ENCODE peak calls at places on chromosomes 4 and X, in ten cellular contexts. One of them, this sample, is unnamed.
A peak's percentile ranks its signal among the peaks of the same experiment; 100 is the strongest.

GRCh38 chr4:181807771-181808170 is 435.4 kb upstream of the TENM3 start:
- DNase-seq in GM12878: no peak
- DNase-seq in H1: no peak
- DNase-seq in upper lobe of left lung: no peak
- DNase-seq in HepG2: no peak
- DNase-seq in K562: no peak
- DNase-seq in stomach: no peak
- DNase-seq in sigmoid colon: no peak
- DNase-seq in transverse colon: no peak
- DNase-seq in suprapubic skin: no peak
- DNase-seq in this sample: no peak

GRCh38 chr4:47930971-47931804 is 16.8 kb upstream of the NFXL1 start:
- DNase-seq in GM12878: no peak
- DNase-seq in K562: no peak
- DNase-seq in sigmoid colon: no peak
- DNase-seq in upper lobe of left lung: no peak
- DNase-seq in transverse colon: no peak
- DNase-seq in H1: no peak
- DNase-seq in suprapubic skin: no peak
- DNase-seq in stomach: no peak
- DNase-seq in HepG2: no peak
- DNase-seq in this sample: no peak

GRCh38 chr4:26238782-26239647 is 81.8 kb upstream of the RBPJ start:
- DNase-seq in upper lobe of left lung: no peak
- DNase-seq in H1: no peak
- DNase-seq in stomach: no peak
- DNase-seq in HepG2: peak; percentile 8
- DNase-seq in sigmoid colon: no peak
- DNase-seq in GM12878: no peak
- DNase-seq in transverse colon: no peak
- DNase-seq in K562: no peak
- DNase-seq in suprapubic skin: no peak
- DNase-seq in this sample: peak; percentile 85

GRCh38 chrX:132181364-132181763 is 37.9 kb downstream of the RAP2C start:
- DNase-seq in transverse colon: peak; percentile 8
- DNase-seq in suprapubic skin: peak; percentile 65
- DNase-seq in K562: no peak
- DNase-seq in GM12878: no peak
- DNase-seq in H1: no peak
- DNase-seq in sigmoid colon: no peak
- DNase-seq in upper lobe of left lung: no peak
- DNase-seq in stomach: peak; percentile 26
- DNase-seq in HepG2: no peak
- DNase-seq in this sample: no peak

GRCh38 chr4:93313207-93313606 is 515.3 kb upstream of the ATOH1 start:
- DNase-seq in H1: no peak
- DNase-seq in sigmoid colon: no peak
- DNase-seq in HepG2: no peak
- DNase-seq in suprapubic skin: no peak
- DNase-seq in transverse colon: no peak
- DNase-seq in upper lobe of left lung: no peak
- DNase-seq in K562: no peak
- DNase-seq in GM12878: no peak
- DNase-seq in stomach: no peak
- DNase-seq in this sample: no peak

GRCh38 chrX:45479196-45479834 is 278.6 kb upstream of the DIPK2B start:
- DNase-seq in HepG2: no peak
- DNase-seq in H1: no peak
- DNase-seq in sigmoid colon: no peak
- DNase-seq in GM12878: no peak
- DNase-seq in stomach: no peak
- DNase-seq in K562: no peak
- DNase-seq in transverse colon: no peak
- DNase-seq in upper lobe of left lung: no peak
- DNase-seq in suprapubic skin: no peak
- DNase-seq in this sample: no peak

GRCh38 chrX:28391528-28391927 is 195.7 kb upstream of the IL1RAPL1 start:
- DNase-seq in GM12878: no peak
- DNase-seq in H1: no peak
- DNase-seq in transverse colon: no peak
- DNase-seq in K562: no peak
- DNase-seq in sigmoid colon: no peak
- DNase-seq in HepG2: no peak
- DNase-seq in upper lobe of left lung: no peak
- DNase-seq in stomach: no peak
- DNase-seq in suprapubic skin: no peak
- DNase-seq in this sample: no peak

GRCh38 chrX:50067435-50068292 is 133.1 kb downstream of the AKAP4 start:
- DNase-seq in H1: peak; percentile 51
- DNase-seq in upper lobe of left lung: no peak
- DNase-seq in transverse colon: peak; percentile 46
- DNase-seq in K562: no peak
- DNase-seq in suprapubic skin: no peak
- DNase-seq in sigmoid colon: no peak
- DNase-seq in stomach: no peak
- DNase-seq in GM12878: no peak
- DNase-seq in HepG2: peak; percentile 66
- DNase-seq in this sample: no peak

GRCh38 chrX:11558972-11559371 is 106.7 kb downstream of the ARHGAP6 start:
- DNase-seq in H1: peak; percentile 43
- DNase-seq in upper lobe of left lung: no peak
- DNase-seq in suprapubic skin: no peak
- DNase-seq in K562: peak; percentile 61
- DNase-seq in transverse colon: peak; percentile 12
- DNase-seq in HepG2: peak; percentile 24
- DNase-seq in GM12878: no peak
- DNase-seq in stomach: peak; percentile 29
- DNase-seq in sigmoid colon: no peak
- DNase-seq in this sample: no peak

GRCh38 chr4:1748465-1748995 is 27.2 kb downstream of the TACC3 start:
- DNase-seq in HepG2: peak; percentile 59
- DNase-seq in stomach: peak; percentile 83
- DNase-seq in suprapubic skin: no peak
- DNase-seq in GM12878: no peak
- DNase-seq in H1: peak; percentile 96
- DNase-seq in sigmoid colon: peak; percentile 78
- DNase-seq in upper lobe of left lung: peak; percentile 91
- DNase-seq in transverse colon: peak; percentile 81
- DNase-seq in K562: peak; percentile 92
- DNase-seq in this sample: no peak
- TF ChIP-seq EP300 in HepG2: no peak
- TF ChIP-seq EP300 in stomach: no peak
- TF ChIP-seq EP300 in suprapubic skin: no peak
- TF ChIP-seq EP300 in GM12878: no peak
- TF ChIP-seq EP300 in H1: no peak
- TF ChIP-seq EP300 in sigmoid colon: no peak
- TF ChIP-seq EP300 in upper lobe of left lung: no peak
- TF ChIP-seq EP300 in transverse colon: no peak
- TF ChIP-seq EP300 in K562: no peak
- TF ChIP-seq EP300 in this sample: no peak

GRCh38 chr4:1167244-1167949 is 5.0 kb downstream of the SPON2 start:
- DNase-seq in upper lobe of left lung: peak; percentile 92
- DNase-seq in transverse colon: peak; percentile 92
- DNase-seq in stomach: peak; percentile 83
- DNase-seq in sigmoid colon: peak; percentile 92
- DNase-seq in suprapubic skin: no peak
- DNase-seq in K562: peak; percentile 82
- DNase-seq in H1: peak; percentile 90
- DNase-seq in HepG2: peak; percentile 24
- DNase-seq in GM12878: peak; percentile 91
- DNase-seq in this sample: peak; percentile 93

GRCh38 chr4:1169691-1170096 is 2.7 kb downstream of the SPON2 start:
- DNase-seq in transverse colon: no peak
- DNase-seq in suprapubic skin: no peak
- DNase-seq in stomach: no peak
- DNase-seq in sigmoid colon: peak; percentile 59
- DNase-seq in H1: no peak
- DNase-seq in K562: no peak
- DNase-seq in upper lobe of left lung: peak; percentile 77
- DNase-seq in GM12878: no peak
- DNase-seq in HepG2: no peak
- DNase-seq in this sample: peak; percentile 87

GRCh38 chr4:1169171-1169671 is 3.2 kb downstream of the SPON2 start:
- DNase-seq in stomach: no peak
- DNase-seq in suprapubic skin: no peak
- DNase-seq in GM12878: no peak
- DNase-seq in transverse colon: no peak
- DNase-seq in K562: no peak
- DNase-seq in upper lobe of left lung: peak; percentile 59
- DNase-seq in HepG2: no peak
- DNase-seq in H1: no peak
- DNase-seq in sigmoid colon: no peak
- DNase-seq in this sample: peak; percentile 90

GRCh38 chr4:1166509-1167243 is 5.7 kb downstream of the SPON2 start:
- DNase-seq in transverse colon: no peak
- DNase-seq in HepG2: no peak
- DNase-seq in stomach: no peak
- DNase-seq in H1: no peak
- DNase-seq in upper lobe of left lung: peak; percentile 61
- DNase-seq in GM12878: no peak
- DNase-seq in sigmoid colon: no peak
- DNase-seq in suprapubic skin: no peak
- DNase-seq in K562: no peak
- DNase-seq in this sample: peak; percentile 89

DNA sequence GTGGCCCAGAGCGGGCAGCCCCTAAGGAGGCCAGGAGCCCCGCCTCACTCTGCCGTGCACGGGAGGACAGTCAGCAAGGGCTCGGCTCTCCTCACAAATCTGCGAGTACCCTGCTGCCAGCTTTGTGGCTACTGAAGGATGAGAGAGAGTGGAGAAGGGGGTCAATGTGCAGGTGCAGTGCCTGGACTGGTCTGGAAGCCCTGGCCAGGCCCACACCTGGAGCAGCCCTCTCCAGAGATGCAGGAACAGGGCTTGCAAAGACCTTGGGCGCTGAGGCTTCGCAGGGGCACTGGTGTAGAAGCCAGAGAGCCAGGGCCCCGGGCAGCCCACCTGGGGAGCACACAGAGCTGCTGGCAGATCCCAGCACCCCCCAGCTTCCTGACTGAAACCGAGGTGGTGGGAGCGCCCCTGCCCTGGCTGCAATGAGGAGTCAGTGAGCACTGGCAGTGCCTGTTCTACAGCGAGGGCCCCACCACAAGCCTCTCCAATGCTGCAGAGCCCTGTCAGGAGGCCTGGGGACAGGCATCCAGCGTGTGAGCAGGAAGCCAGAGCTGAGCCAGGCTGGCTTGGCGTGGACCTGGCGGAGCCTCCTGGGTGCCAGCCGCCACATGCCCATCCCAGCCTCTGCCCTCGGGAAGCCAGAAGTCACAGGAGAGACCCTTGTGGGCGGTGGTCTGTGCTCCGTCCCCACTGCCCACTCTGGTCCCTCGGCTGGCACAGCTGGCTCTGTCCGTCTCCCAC is 3.9 kb downstream of the SPON2 start:
- DNase-seq in K562: no peak
- DNase-seq in suprapubic skin: no peak
- DNase-seq in sigmoid colon: no peak
- DNase-seq in upper lobe of left lung: peak; percentile 75
- DNase-seq in GM12878: no peak
- DNase-seq in stomach: no peak
- DNase-seq in transverse colon: no peak
- DNase-seq in HepG2: no peak
- DNase-seq in H1: no peak
- DNase-seq in this sample: peak; percentile 89
- TF ChIP-seq POLR2AphosphoS5 in K562: no peak
- TF ChIP-seq POLR2AphosphoS5 in suprapubic skin: no peak
- TF ChIP-seq POLR2AphosphoS5 in sigmoid colon: no peak
- TF ChIP-seq POLR2AphosphoS5 in upper lobe of left lung: no peak
- TF ChIP-seq POLR2AphosphoS5 in GM12878: no peak
- TF ChIP-seq POLR2AphosphoS5 in stomach: no peak
- TF ChIP-seq POLR2AphosphoS5 in transverse colon: no peak
- TF ChIP-seq POLR2AphosphoS5 in HepG2: no peak
- TF ChIP-seq POLR2AphosphoS5 in H1: no peak
- TF ChIP-seq POLR2AphosphoS5 in this sample: no peak

DNA sequence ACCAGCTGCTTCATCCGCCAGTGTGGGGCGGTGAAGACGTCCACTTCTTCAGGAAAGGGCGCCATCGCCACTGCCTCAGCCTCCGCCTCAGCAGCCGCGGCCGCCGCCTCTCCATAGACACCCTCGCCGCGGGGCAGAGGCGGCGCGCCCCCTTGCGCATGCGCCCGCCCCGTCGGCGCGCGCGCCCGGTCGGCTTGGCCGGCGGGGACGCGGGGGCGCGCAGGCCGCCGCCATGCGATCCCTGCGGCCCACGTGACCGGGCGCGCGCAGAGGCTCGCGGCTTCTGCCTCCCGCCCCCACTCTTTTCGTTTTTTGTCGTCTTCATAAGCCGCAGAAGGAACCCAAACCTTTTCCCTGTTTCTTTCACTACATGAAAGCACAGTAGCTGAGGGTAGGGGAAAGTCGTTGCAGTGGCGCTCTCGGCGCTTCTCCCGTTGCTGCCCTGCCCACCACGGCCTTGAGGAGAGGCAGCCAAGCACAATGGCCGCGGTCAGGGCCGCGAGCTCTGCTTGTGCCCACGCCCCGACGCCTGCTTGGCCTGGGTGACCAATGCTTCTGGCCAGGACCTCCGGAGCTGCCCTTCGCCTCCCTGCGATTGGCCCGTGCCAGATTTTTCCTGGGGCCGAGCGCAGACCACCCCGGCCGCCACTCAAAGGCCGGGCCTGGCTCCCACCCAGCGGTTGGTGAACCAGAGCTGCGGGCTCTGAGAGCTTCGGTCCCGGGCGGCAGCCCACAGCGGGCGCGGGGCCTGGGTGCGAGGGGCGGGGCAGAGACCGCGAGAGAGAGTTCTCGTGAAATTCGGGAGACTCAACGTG is at the start of gene FBXL5:
- DNase-seq in GM12878: peak; percentile 36
- DNase-seq in transverse colon: peak; percentile 83
- DNase-seq in H1: peak; percentile 82
- DNase-seq in suprapubic skin: peak; percentile 86
- DNase-seq in stomach: peak; percentile 84
- DNase-seq in upper lobe of left lung: peak; percentile 97
- DNase-seq in sigmoid colon: peak; percentile 87
- DNase-seq in K562: peak; percentile 95
- DNase-seq in HepG2: peak; percentile 56
- DNase-seq in this sample: peak; percentile 93
- TF ChIP-seq POLR2A in GM12878: peak; percentile 88
- TF ChIP-seq POLR2A in transverse colon: peak; percentile 84
- TF ChIP-seq POLR2A in H1: no peak
- TF ChIP-seq POLR2A in suprapubic skin: peak; percentile 87
- TF ChIP-seq POLR2A in stomach: peak; percentile 47
- TF ChIP-seq POLR2A in upper lobe of left lung: peak; percentile 95
- TF ChIP-seq POLR2A in sigmoid colon: peak; percentile 53
- TF ChIP-seq POLR2A in K562: peak; percentile 78
- TF ChIP-seq POLR2A in HepG2: peak; percentile 91
- TF ChIP-seq POLR2A in this sample: no peak

DNA sequence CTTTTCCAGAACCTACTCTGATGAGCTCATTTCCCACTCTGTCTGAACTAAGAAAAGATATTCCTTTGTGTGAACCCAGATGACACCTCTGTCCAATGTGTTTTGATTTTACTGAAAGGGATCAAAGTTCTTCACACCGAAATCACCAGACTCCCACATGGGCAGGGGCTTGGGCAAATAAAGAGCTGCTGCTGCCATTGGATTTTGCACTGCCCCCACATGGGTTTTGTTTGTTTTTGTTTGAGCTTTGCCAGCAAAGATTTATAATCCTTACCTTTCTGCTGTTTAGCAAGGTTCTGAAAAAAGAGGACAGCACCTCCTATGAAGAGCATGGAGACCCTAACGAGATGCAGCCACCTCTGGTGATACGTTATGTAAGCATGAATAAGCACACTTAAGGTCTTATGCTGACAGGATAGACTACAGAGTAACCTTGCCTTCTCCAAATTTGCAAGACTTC is 44.3 kb downstream of the HSD17B13 start:
- DNase-seq in GM12878: no peak
- DNase-seq in sigmoid colon: no peak
- DNase-seq in K562: no peak
- DNase-seq in upper lobe of left lung: no peak
- DNase-seq in suprapubic skin: no peak
- DNase-seq in stomach: no peak
- DNase-seq in transverse colon: no peak
- DNase-seq in HepG2: peak; percentile 94
- DNase-seq in H1: no peak
- DNase-seq in this sample: no peak
- TF ChIP-seq EP300 in GM12878: no peak
- TF ChIP-seq EP300 in sigmoid colon: no peak
- TF ChIP-seq EP300 in K562: no peak
- TF ChIP-seq EP300 in upper lobe of left lung: no peak
- TF ChIP-seq EP300 in suprapubic skin: no peak
- TF ChIP-seq EP300 in stomach: no peak
- TF ChIP-seq EP300 in transverse colon: no peak
- TF ChIP-seq EP300 in HepG2: peak; percentile 93
- TF ChIP-seq EP300 in H1: no peak
- TF ChIP-seq EP300 in this sample: no peak